ENCODE peak calls at places on chromosomes 7 and 10, in seven cellular contexts. G is cardiac fibroblast; Y is activated CD4-positive, CD25-positive, alpha-beta regulatory T cell treated with anti-CD3 and anti-CD28 coated beads, Interleukin-2, amount 50 U/mL, for 16 hours; Z is endodermal cell; I is CD8-positive, alpha-beta T cell; E is cardiac muscle cell; S is MCF 10A. A is an unnamed sample.
A peak's percentile ranks its signal among the peaks of the same experiment; 100 is the strongest.

GRCh38 chr7:135620447-135620846 is 41.9 kb upstream of the STMP1 start:
- DNase-seq in G (no peak), Y (no peak), Z (no peak), I (no peak), E (no peak), S (no peak), A (no peak)

GRCh38 chr10:119412244-119412750 is 130.2 kb downstream of the RGS10 start:
- DNase-seq in G (peak; percentile 78), Y (no peak), Z (no peak), I (no peak), E (no peak), S (no peak), A (peak; percentile 50)

GRCh38 chr10:49297818-49298665 is 928 bp upstream of the C10orf71 start:
- DNase-seq in G (no peak), Y (no peak), Z (peak; percentile 88), I (no peak), E (no peak), S (no peak), A (no peak)

GRCh38 chr10:32269343-32270100 is 77.4 kb downstream of the EPC1 start:
- DNase-seq in G (no peak), Y (no peak), Z (no peak), I (no peak), E (peak; percentile 4), S (no peak), A (no peak)

GRCh38 chr7:74429153-74429747 is 24.5 kb upstream of the GTF2IRD1 start:
- DNase-seq in G (peak; percentile 80), Y (no peak), Z (peak; percentile 89), I (no peak), E (no peak), S (peak; percentile 33), A (no peak)

GRCh38 chr7:10802526-10802925 is 171.1 kb upstream of the PHF14 start:
- DNase-seq in G (peak; percentile 31), Y (no peak), Z (no peak), I (no peak), E (no peak), S (peak; percentile 68), A (no peak)

GRCh38 chr7:155277385-155277994 is 20.2 kb upstream of the INSIG1 start:
- DNase-seq in G (no peak), Y (no peak), Z (no peak), I (no peak), E (no peak), S (no peak), A (peak; percentile 52)

GRCh38 chr7:43260980-43261878 is 148.8 kb downstream of the HECW1 start:
- DNase-seq in G (peak; percentile 91), Y (peak; percentile 42), Z (peak; percentile 91), I (peak; percentile 59), E (peak; percentile 90), S (peak; percentile 86), A (peak; percentile 70)

GRCh38 chr7:117164578-117164977 is 158.3 kb downstream of the WNT2 start:
- DNase-seq in G (peak; percentile 49), Y (no peak), Z (no peak), I (no peak), E (no peak), S (peak; percentile 63), A (no peak)

GRCh38 chr10:123560301-123561144 is 105.6 kb upstream of the GPR26 start:
- DNase-seq in G (no peak), Y (no peak), Z (peak; percentile 29), I (no peak), E (no peak), S (no peak), A (no peak)

GRCh38 chr7:21368317-21368716 is 59.6 kb upstream of the SP4 start:
- DNase-seq in G (no peak), Y (no peak), Z (no peak), I (no peak), E (no peak), S (no peak), A (no peak)

GRCh38 chr7:100588438-100588837 is 2.3 kb downstream of the FBXO24 start:
- DNase-seq in G (peak; percentile 41), Y (no peak), Z (peak; percentile 29), I (no peak), E (peak; percentile 39), S (no peak), A (peak; percentile 41)

GRCh38 chr10:119251315-119251708 is 43.9 kb downstream of the GRK5 start:
- DNase-seq in G (peak; percentile 87), Y (no peak), Z (no peak), I (no peak), E (no peak), S (no peak), A (peak; percentile 79)

GRCh38 chr7:34675749-34676374 is 17.8 kb downstream of the NPSR1 start:
- DNase-seq in G (peak; percentile 20), Y (no peak), Z (peak; percentile 75), I (no peak), E (peak; percentile 43), S (peak; percentile 34), A (peak; percentile 51)

GRCh38 chr10:49081532-49082275 is 33.6 kb downstream of the VSTM4 start:
- DNase-seq in G (peak; percentile 21), Y (no peak), Z (peak; percentile 64), I (no peak), E (peak; percentile 39), S (no peak), A (no peak)

GRCh38 chr10:2508971-2509605 is 558.3 kb upstream of the PFKP start:
- DNase-seq in G (no peak), Y (no peak), Z (no peak), I (no peak), E (no peak), S (peak; percentile 49), A (no peak)

GRCh38 chr10:68594405-68594804 is 34.3 kb downstream of the TET1 start:
- DNase-seq in G (peak; percentile 70), Y (no peak), Z (no peak), I (no peak), E (no peak), S (peak; percentile 78), A (no peak)

GRCh38 chr7:45574521-45575500 is 643 bp downstream of the ADCY1 start:
- DNase-seq in G (peak; percentile 54), Y (no peak), Z (peak; percentile 80), I (no peak), E (peak; percentile 88), S (peak; percentile 16), A (peak; percentile 25)

GRCh38 chr7:3158501-3158900 is 114.8 kb upstream of the CARD11 start:
- DNase-seq in G (no peak), Y (no peak), Z (no peak), I (no peak), E (no peak), S (no peak), A (no peak)

GRCh38 chr10:23530079-23530478 is 91.2 kb downstream of the OTUD1 start:
- DNase-seq in G (peak; percentile 39), Y (no peak), Z (no peak), I (no peak), E (no peak), S (no peak), A (peak; percentile 5)